ENCODE peak calls at places on chromosomes 12 and 14, in four cellular contexts. One of them, this sample, is unnamed.

GRCh38 chr14:25274529-25274928 is 224.6 kb upstream of the STXBP6 start:
- DNase-seq in ELR: no peak
- DNase-seq in H7: no peak
- DNase-seq in CD4-positive, CD25-positive, alpha-beta regulatory T cell: no peak
- DNase-seq in this sample: no peak

GRCh38 chr12:56153291-56154065 is 1.1 kb downstream of the MYL6B start:
- DNase-seq in H7: no peak
- DNase-seq in CD4-positive, CD25-positive, alpha-beta regulatory T cell: no peak
- DNase-seq in ELR: no peak
- DNase-seq in this sample: no peak

GRCh38 chr12:111467862-111468245 is 62.1 kb downstream of the SH2B3 start:
- DNase-seq in ELR: peak; percentile 46
- DNase-seq in CD4-positive, CD25-positive, alpha-beta regulatory T cell: no peak
- DNase-seq in H7: no peak
- DNase-seq in this sample: no peak

GRCh38 chr14:38723277-38723676 is 379.8 kb downstream of the SEC23A start:
- DNase-seq in H7: no peak
- DNase-seq in ELR: no peak
- DNase-seq in CD4-positive, CD25-positive, alpha-beta regulatory T cell: no peak
- DNase-seq in this sample: no peak

GRCh38 chr14:71720978-71721624 is 211.1 kb upstream of the RGS6 start:
- DNase-seq in CD4-positive, CD25-positive, alpha-beta regulatory T cell: no peak
- DNase-seq in ELR: peak; percentile 80
- DNase-seq in H7: peak; percentile 62
- DNase-seq in this sample: no peak

GRCh38 chr12:54983536-54984102 is 943 bp downstream of the TESPA1 start:
- DNase-seq in CD4-positive, CD25-positive, alpha-beta regulatory T cell: no peak
- DNase-seq in ELR: no peak
- DNase-seq in H7: no peak
- DNase-seq in this sample: no peak

GRCh38 chr12:89948266-89949175 is 239.9 kb upstream of the ATP2B1 start:
- DNase-seq in CD4-positive, CD25-positive, alpha-beta regulatory T cell: no peak
- DNase-seq in H7: no peak
- DNase-seq in ELR: no peak
- DNase-seq in this sample: no peak

GRCh38 chr12:95312656-95313055 is 95.0 kb downstream of the VEZT start:
- DNase-seq in H7: no peak
- DNase-seq in CD4-positive, CD25-positive, alpha-beta regulatory T cell: no peak
- DNase-seq in ELR: no peak
- DNase-seq in this sample: no peak

GRCh38 chr14:24613747-24614146 is 4.3 kb upstream of the GZMH start:
- DNase-seq in H7: no peak
- DNase-seq in CD4-positive, CD25-positive, alpha-beta regulatory T cell: no peak
- DNase-seq in ELR: no peak
- DNase-seq in this sample: no peak

GRCh38 chr12:120110550-120111501 is 5.7 kb downstream of the RAB35 start:
- DNase-seq in H7: peak; percentile 76
- DNase-seq in ELR: no peak
- DNase-seq in CD4-positive, CD25-positive, alpha-beta regulatory T cell: peak; percentile 48
- DNase-seq in this sample: peak; percentile 38

GRCh38 chr12:460301-461230 is 827 bp downstream of the B4GALNT3 start:
- DNase-seq in ELR: no peak
- DNase-seq in H7: peak; percentile 85
- DNase-seq in CD4-positive, CD25-positive, alpha-beta regulatory T cell: peak; percentile 33
- DNase-seq in this sample: no peak

GRCh38 chr12:28552472-28553061 is 362.3 kb downstream of the CCDC91 start:
- DNase-seq in ELR: no peak
- DNase-seq in CD4-positive, CD25-positive, alpha-beta regulatory T cell: no peak
- DNase-seq in H7: no peak
- DNase-seq in this sample: no peak

GRCh38 chr14:66360526-66360925 is 125.6 kb upstream of the CCDC196 start:
- DNase-seq in ELR: no peak
- DNase-seq in CD4-positive, CD25-positive, alpha-beta regulatory T cell: no peak
- DNase-seq in H7: no peak
- DNase-seq in this sample: no peak

GRCh38 chr12:57090456-57090855 is 1.5 kb downstream of the NAB2 start:
- DNase-seq in CD4-positive, CD25-positive, alpha-beta regulatory T cell: no peak
- DNase-seq in H7: peak; percentile 30
- DNase-seq in ELR: peak; percentile 22
- DNase-seq in this sample: no peak

GRCh38 chr12:45959728-45960127 is 30.6 kb downstream of the SCAF11 start:
- DNase-seq in CD4-positive, CD25-positive, alpha-beta regulatory T cell: no peak
- DNase-seq in H7: no peak
- DNase-seq in ELR: no peak
- DNase-seq in this sample: no peak

GRCh38 chr14:57871487-57872080 is 5.7 kb upstream of the SLC35F4 start:
- DNase-seq in H7: peak; percentile 44
- DNase-seq in ELR: peak; percentile 63
- DNase-seq in CD4-positive, CD25-positive, alpha-beta regulatory T cell: no peak
- DNase-seq in this sample: no peak

GRCh38 chr12:26317942-26318565 is 122.7 kb downstream of the SSPN start:
- DNase-seq in CD4-positive, CD25-positive, alpha-beta regulatory T cell: no peak
- DNase-seq in ELR: peak; percentile 90
- DNase-seq in H7: no peak
- DNase-seq in this sample: no peak

GRCh38 chr12:1500095-1500801 is 94.1 kb downstream of the FBXL14 start:
- DNase-seq in CD4-positive, CD25-positive, alpha-beta regulatory T cell: no peak
- DNase-seq in ELR: peak; percentile 68
- DNase-seq in H7: no peak
- DNase-seq in this sample: no peak

GRCh38 chr14:80049055-80049454 is 162.2 kb downstream of the DIO2 start:
- DNase-seq in ELR: no peak
- DNase-seq in H7: no peak
- DNase-seq in CD4-positive, CD25-positive, alpha-beta regulatory T cell: no peak
- DNase-seq in this sample: no peak

GRCh38 chr12:49624919-49625577 is 1.7 kb downstream of the PRPF40B start:
- DNase-seq in ELR: peak; percentile 73
- DNase-seq in CD4-positive, CD25-positive, alpha-beta regulatory T cell: no peak
- DNase-seq in H7: no peak
- DNase-seq in this sample: no peak

GRCh38 chr12:120887253-120888043 is 16.7 kb downstream of the SPPL3 start:
- DNase-seq in CD4-positive, CD25-positive, alpha-beta regulatory T cell: no peak
- DNase-seq in H7: no peak
- DNase-seq in ELR: no peak
- DNase-seq in this sample: no peak

GRCh38 chr12:132247718-132248438 is 81.5 kb downstream of the GALNT9 start:
- DNase-seq in ELR: no peak
- DNase-seq in CD4-positive, CD25-positive, alpha-beta regulatory T cell: no peak
- DNase-seq in H7: no peak
- DNase-seq in this sample: no peak

GRCh38 chr14:92759300-92759678 is 10.9 kb upstream of the LGMN start:
- DNase-seq in H7: no peak
- DNase-seq in ELR: peak; percentile 37
- DNase-seq in CD4-positive, CD25-positive, alpha-beta regulatory T cell: no peak
- DNase-seq in this sample: no peak

GRCh38 chr14:76773956-76774355 is 12.7 kb downstream of the VASH1 start:
- DNase-seq in H7: peak; percentile 45
- DNase-seq in CD4-positive, CD25-positive, alpha-beta regulatory T cell: no peak
- DNase-seq in ELR: no peak
- DNase-seq in this sample: no peak

GRCh38 chr12:11133162-11133561 is 1.3 kb downstream of the TAS2R30 start:
- DNase-seq in CD4-positive, CD25-positive, alpha-beta regulatory T cell: no peak
- DNase-seq in ELR: no peak
- DNase-seq in H7: no peak
- DNase-seq in this sample: no peak

GRCh38 chr14:30790827-30791226 is 83.5 kb upstream of the COCH start:
- DNase-seq in CD4-positive, CD25-positive, alpha-beta regulatory T cell: no peak
- DNase-seq in H7: no peak
- DNase-seq in ELR: peak; percentile 13
- DNase-seq in this sample: no peak

GRCh38 chr12:3342051-3342450 is 149.0 kb upstream of the PRMT8 start:
- DNase-seq in H7: peak; percentile 82
- DNase-seq in ELR: peak; percentile 66
- DNase-seq in CD4-positive, CD25-positive, alpha-beta regulatory T cell: no peak
- DNase-seq in this sample: no peak

GRCh38 chr12:41802803-41803202 is 341.9 kb downstream of the GXYLT1 start:
- DNase-seq in ELR: no peak
- DNase-seq in H7: no peak
- DNase-seq in CD4-positive, CD25-positive, alpha-beta regulatory T cell: no peak
- DNase-seq in this sample: no peak

GRCh38 chr12:2958432-2959193 is 584 bp upstream of the TEAD4 start:
- DNase-seq in H7: no peak
- DNase-seq in CD4-positive, CD25-positive, alpha-beta regulatory T cell: no peak
- DNase-seq in ELR: peak; percentile 86
- DNase-seq in this sample: no peak

GRCh38 chr14:73784065-73784987 is 67.3 kb upstream of the PTGR2 start:
- DNase-seq in CD4-positive, CD25-positive, alpha-beta regulatory T cell: no peak
- DNase-seq in ELR: peak; percentile 62
- DNase-seq in H7: no peak
- DNase-seq in this sample: no peak

GRCh38 chr12:13197526-13198141 is 1.1 kb downstream of the EMP1 start:
- DNase-seq in CD4-positive, CD25-positive, alpha-beta regulatory T cell: no peak
- DNase-seq in H7: no peak
- DNase-seq in ELR: peak; percentile 59
- DNase-seq in this sample: no peak

GRCh38 chr12:124550123-124551089 is 17.0 kb downstream of the NCOR2 start:
- DNase-seq in CD4-positive, CD25-positive, alpha-beta regulatory T cell: no peak
- DNase-seq in ELR: no peak
- DNase-seq in H7: no peak
- DNase-seq in this sample: no peak

GRCh38 chr12:93608313-93608712 is 35.8 kb downstream of the SOCS2 start:
- DNase-seq in CD4-positive, CD25-positive, alpha-beta regulatory T cell: no peak
- DNase-seq in H7: no peak
- DNase-seq in ELR: no peak
- DNase-seq in this sample: no peak

GRCh38 chr12:58479403-58479802 is 440.9 kb downstream of the LRIG3 start:
- DNase-seq in H7: no peak
- DNase-seq in CD4-positive, CD25-positive, alpha-beta regulatory T cell: no peak
- DNase-seq in ELR: no peak
- DNase-seq in this sample: no peak

This sample was measured in esophagus squamous epithelium.